ENCODE peak calls at places on chromosome 17, in ten cellular contexts. V, C, I, S, K, F, D, L, U and J are unnamed samples.

GRCh38 chr17:50893183-50893993 is 27.2 kb upstream of the TOB1 start:
- DNase-seq in V (no peak), C (no peak), I (no peak), S (peak), K (no peak), F (no peak), D (no peak), L (peak), U (peak), J (no peak)

GRCh38 chr17:1060991-1061390 is 64.1 kb downstream of the TIMM22 start:
- DNase-seq in V (peak), C (peak), I (peak), S (no peak), K (peak), F (no peak), D (no peak), L (peak), U (peak), J (no peak)

GRCh38 chr17:78172284-78173024 is 4.1 kb downstream of the SYNGR2 start:
- DNase-seq in V (no peak), C (no peak), I (peak), S (peak), K (no peak), F (no peak), D (no peak), L (no peak), U (peak), J (peak)

GRCh38 chr17:77318491-77319210 is 177.9 kb downstream of the SEC14L1 start:
- DNase-seq in V (no peak), C (no peak), I (peak), S (no peak), K (no peak), F (no peak), D (no peak), L (peak), U (no peak), J (no peak)

GRCh38 chr17:46074540-46074939 is 75.5 kb downstream of the STH start:
- DNase-seq in V (no peak), C (no peak), I (no peak), S (no peak), K (no peak), F (no peak), D (no peak), L (no peak), U (no peak), J (no peak)

GRCh38 chr17:68437979-68438877 is 19.1 kb downstream of the WIPI1 start:
- DNase-seq in V (no peak), C (peak), I (no peak), S (peak), K (no peak), F (peak), D (no peak), L (no peak), U (peak), J (peak)

GRCh38 chr17:32349503-32349853 is 479 bp upstream of the ZNF207 start:
- DNase-seq in V (no peak), C (peak), I (peak), S (peak), K (no peak), F (no peak), D (no peak), L (peak), U (peak), J (peak)

GRCh38 chr17:76240461-76241204 is at the start of gene RNF157:
- DNase-seq in V (no peak), C (no peak), I (peak), S (peak), K (no peak), F (peak), D (peak), L (peak), U (peak), J (peak)

GRCh38 chr17:20999044-20999573 is 43.7 kb downstream of the USP22 start:
- DNase-seq in V (peak), C (no peak), I (no peak), S (peak), K (no peak), F (no peak), D (no peak), L (peak), U (no peak), J (no peak)

GRCh38 chr17:72501404-72502110 is 380.7 kb downstream of the SOX9 start:
- DNase-seq in V (no peak), C (no peak), I (no peak), S (peak), K (no peak), F (no peak), D (no peak), L (no peak), U (peak), J (no peak)